ENCODE peak calls at places on chromosomes 1 and 21, in four cellular contexts. T, U, N and Z are unnamed samples.

GRCh38 chr1:32963746-32964460 is 706 bp downstream of the RNF19B start:
- DNase-seq in U (peak), T (peak), N (no peak), Z (peak)

GRCh38 chr1:227793948-227794812 is 21.3 kb upstream of the PRSS38 start:
- DNase-seq in U (no peak), N (peak), T (no peak), Z (peak)

GRCh38 chr21:36663033-36663855 is 35.7 kb upstream of the SIM2 start:
- DNase-seq in U (no peak), N (peak), T (no peak), Z (peak)

GRCh38 chr1:241536969-241537368 is 4.8 kb downstream of the KMO start:
- DNase-seq in T (no peak), U (no peak), N (no peak), Z (no peak)

GRCh38 chr1:14962407-14962806 is 191.1 kb upstream of the TMEM51 start:
- DNase-seq in N (no peak), T (no peak), U (no peak), Z (no peak)

GRCh38 chr1:205319081-205320018 is 2.2 kb downstream of the NUAK2 start:
- DNase-seq in U (no peak), N (peak), T (peak), Z (peak)

GRCh38 chr1:240998024-240998423 is 359.0 kb downstream of the RGS7 start:
- DNase-seq in N (peak), T (no peak), U (no peak), Z (peak)

GRCh38 chr1:156659672-156659993 is 17.6 kb downstream of the NES start:
- DNase-seq in N (no peak), T (no peak), U (no peak), Z (no peak)

GRCh38 chr1:92902406-92902744 is 58.9 kb downstream of the DIPK1A start:
- DNase-seq in T (no peak), U (no peak), N (no peak), Z (no peak)

GRCh38 chr1:150561830-150562367 is 12.7 kb downstream of the ADAMTSL4 start:
- DNase-seq in U (peak), T (peak), N (peak), Z (peak)

GRCh38 chr21:36759348-36760083 is 60.6 kb downstream of the SIM2 start:
- DNase-seq in N (no peak), U (no peak), T (no peak), Z (no peak)

GRCh38 chr1:116832932-116833578 is 76.7 kb upstream of the PTGFRN start:
- DNase-seq in U (no peak), N (no peak), T (no peak), Z (no peak)

GRCh38 chr21:43775795-43776430 is at the start of gene CSTB:
- DNase-seq in U (peak), N (peak), T (peak), Z (peak)

GRCh38 chr1:50829010-50829958 is 130.8 kb downstream of the FAF1 start:
- DNase-seq in U (no peak), T (no peak), N (no peak), Z (no peak)

GRCh38 chr1:248421384-248421783 is 18.5 kb downstream of the OR2T1 start:
- DNase-seq in N (peak), T (peak), U (no peak), Z (no peak)

GRCh38 chr1:54135436-54136120 is 17.2 kb downstream of the CDCP2 start:
- DNase-seq in T (no peak), N (peak), U (no peak), Z (peak)

GRCh38 chr1:173562813-173563212 is 40.1 kb downstream of the SLC9C2 start:
- DNase-seq in U (no peak), N (no peak), T (no peak), Z (no peak)

GRCh38 chr21:44653656-44654575 is 543 bp downstream of the KRTAP12-4 start:
- DNase-seq in U (no peak), T (no peak), N (no peak), Z (no peak)

GRCh38 chr1:94324168-94324544 is 86.8 kb upstream of the ARHGAP29 start:
- DNase-seq in T (no peak), U (no peak), N (peak), Z (no peak)

GRCh38 chr1:162062542-162063015 is 6.9 kb upstream of the NOS1AP start:
- DNase-seq in U (no peak), N (no peak), T (no peak), Z (no peak)

GRCh38 chr1:17045140-17045539 is 8.7 kb downstream of the SDHB start:
- DNase-seq in N (no peak), T (no peak), U (no peak), Z (no peak)

GRCh38 chr1:116453906-116454305 is 80.9 kb downstream of the ATP1A1 start:
- DNase-seq in N (no peak), T (no peak), U (no peak), Z (no peak)

GRCh38 chr1:33507661-33508060 is 35.2 kb downstream of the ZSCAN20 start:
- DNase-seq in N (no peak), T (no peak), U (no peak), Z (no peak)

GRCh38 chr1:5720484-5720883 is 271.7 kb downstream of the NPHP4 start:
- DNase-seq in U (no peak), N (no peak), T (no peak), Z (no peak)

GRCh38 chr1:98046031-98046641 is 125.3 kb upstream of the DPYD start:
- DNase-seq in N (peak), T (no peak), U (peak), Z (no peak)

GRCh38 chr1:76303348-76303712 is 228.8 kb downstream of the ST6GALNAC3 start:
- DNase-seq in T (no peak), U (no peak), N (no peak), Z (no peak)

GRCh38 chr1:238954865-238955264 is 431.5 kb upstream of the CHRM3 start:
- DNase-seq in N (peak), T (no peak), U (no peak), Z (no peak)

GRCh38 chr1:53272349-53272748 is 34.0 kb upstream of the MAGOH start:
- DNase-seq in N (no peak), U (no peak), T (no peak), Z (no peak)

GRCh38 chr1:205438213-205439158 is 16.6 kb upstream of the LEMD1 start:
- DNase-seq in T (peak), N (peak), U (peak), Z (peak)

GRCh38 chr1:108830119-108831008 is 26.5 kb downstream of the AKNAD1 start:
- DNase-seq in N (peak), U (no peak), T (no peak), Z (peak)

GRCh38 chr1:150881331-150882070 is 5.1 kb upstream of the ARNT start:
- DNase-seq in U (no peak), T (no peak), N (peak), Z (peak)

GRCh38 chr1:243507001-243507671 is 251.3 kb downstream of the SDCCAG8 start:
- DNase-seq in T (no peak), N (no peak), U (no peak), Z (no peak)

GRCh38 chr1:241533375-241534115 is 1.4 kb downstream of the KMO start:
- DNase-seq in N (no peak), T (peak), U (no peak), Z (no peak)

GRCh38 chr1:156836041-156836654 is 19.5 kb upstream of the SH2D2A start:
- DNase-seq in T (no peak), N (no peak), U (no peak), Z (no peak)

GRCh38 chr1:182699673-182700350 is 15.4 kb upstream of the RGS8 start:
- DNase-seq in T (no peak), N (no peak), U (peak), Z (no peak)

GRCh38 chr1:85027242-85027983 is 20.9 kb downstream of the MCOLN3 start:
- DNase-seq in T (peak), N (peak), U (no peak), Z (peak)
- TF ChIP-seq CTCF in T (peak), N (no peak), U (no peak), Z (no peak)

DNA sequence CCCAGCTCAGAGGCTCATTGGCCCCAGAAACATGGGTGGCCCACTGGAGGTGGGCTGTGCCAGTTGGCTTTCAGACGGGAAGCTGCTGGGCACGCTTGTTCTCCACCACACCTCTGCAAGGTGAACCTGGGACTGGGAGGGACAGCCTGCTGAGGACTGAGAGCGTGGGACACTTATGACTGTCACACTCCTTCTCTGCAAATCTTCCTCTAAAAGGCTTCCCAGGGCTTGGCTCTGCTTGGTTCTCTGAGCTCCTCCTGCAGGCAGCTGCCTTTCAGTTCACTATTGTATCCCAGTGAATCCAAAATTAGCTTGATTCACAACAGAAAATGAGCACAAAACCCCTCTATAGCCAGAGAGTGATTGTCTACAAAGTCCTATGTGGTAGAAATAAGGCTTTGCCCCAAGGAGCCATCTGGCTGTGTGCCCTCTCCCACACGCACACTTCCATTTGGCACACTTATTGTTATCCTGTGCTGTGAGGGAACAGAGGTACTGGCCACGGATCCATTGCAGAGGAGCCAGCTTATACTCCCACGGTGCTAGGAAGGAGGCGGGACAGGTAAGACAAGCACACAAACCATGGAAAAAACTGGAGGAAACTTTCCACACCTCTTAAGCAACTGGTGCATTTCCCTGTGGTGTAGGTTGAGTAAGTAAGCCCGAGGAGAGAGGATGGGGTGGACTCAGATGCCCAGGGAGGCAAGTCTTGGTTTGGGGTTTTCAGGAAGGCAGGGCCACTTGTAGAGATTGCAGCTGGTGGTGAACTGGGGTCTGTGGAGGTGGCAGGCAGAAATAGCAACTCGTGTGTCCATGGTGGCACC is 18.9 kb upstream of the BTG2 start:
- DNase-seq in N (no peak), T (no peak), U (no peak), Z (no peak)
- TF ChIP-seq CTCF in N (no peak), T (no peak), U (no peak), Z (no peak)

DNA sequence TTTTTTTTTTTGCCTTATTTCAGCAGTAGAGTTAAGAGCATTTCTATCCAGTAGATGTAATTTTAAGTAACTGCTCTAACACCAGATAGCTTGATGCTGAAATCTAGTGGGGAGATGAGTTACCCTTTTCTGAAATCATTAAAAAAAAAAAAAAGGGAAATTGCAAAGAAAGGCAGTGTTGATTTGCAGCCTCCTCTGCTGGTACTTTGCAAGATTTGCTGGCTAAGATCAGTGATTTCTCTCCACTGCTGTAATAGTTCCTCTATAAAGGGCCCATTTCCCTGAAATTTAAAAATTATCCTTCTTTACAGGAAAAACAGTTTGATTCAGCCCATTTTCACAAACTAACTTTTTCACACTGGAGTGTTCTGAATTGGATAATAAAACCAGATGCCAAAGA is 120.6 kb downstream of the PTBP2 start:
- DNase-seq in T (no peak), N (peak), U (no peak), Z (no peak)
- TF ChIP-seq CTCF in T (peak), N (peak), U (no peak), Z (peak)

GRCh38 chr1:86854352-86854751 is 59.6 kb downstream of the SELENOF start:
- DNase-seq in T (no peak), U (no peak), N (no peak), Z (no peak)
- TF ChIP-seq CTCF in T (no peak), U (no peak), N (no peak), Z (no peak)

DNA sequence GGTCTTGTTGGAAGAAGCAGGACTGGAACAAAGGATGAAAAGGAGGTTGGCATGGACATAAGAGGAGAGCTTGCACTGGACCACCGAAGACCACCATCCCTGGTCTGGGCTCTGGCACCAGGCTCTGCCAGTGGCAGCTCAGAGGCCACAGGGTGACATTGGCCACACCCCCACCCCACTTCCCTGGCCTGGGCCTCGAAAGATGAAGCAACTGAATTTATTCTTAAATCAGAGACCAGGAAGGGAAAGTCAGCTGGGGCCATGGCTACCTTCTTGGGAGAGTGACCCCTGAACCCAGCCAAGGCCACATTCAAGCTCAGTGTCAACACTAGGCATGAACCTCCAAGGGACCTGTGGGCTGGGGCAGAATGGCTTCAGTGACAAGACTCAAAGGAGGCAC is 4.0 kb downstream of the KLHDC7A start:
- DNase-seq in T (no peak), N (no peak), U (no peak), Z (no peak)
- TF ChIP-seq CTCF in T (no peak), N (no peak), U (no peak), Z (no peak)

GRCh38 chr1:185581961-185582725 is 152.0 kb upstream of the HMCN1 start:
- DNase-seq in U (no peak), N (peak), T (no peak), Z (no peak)

GRCh38 chr1:185581020-185581419 is 153.2 kb upstream of the HMCN1 start:
- DNase-seq in U (no peak), T (no peak), N (no peak), Z (no peak)

DNA sequence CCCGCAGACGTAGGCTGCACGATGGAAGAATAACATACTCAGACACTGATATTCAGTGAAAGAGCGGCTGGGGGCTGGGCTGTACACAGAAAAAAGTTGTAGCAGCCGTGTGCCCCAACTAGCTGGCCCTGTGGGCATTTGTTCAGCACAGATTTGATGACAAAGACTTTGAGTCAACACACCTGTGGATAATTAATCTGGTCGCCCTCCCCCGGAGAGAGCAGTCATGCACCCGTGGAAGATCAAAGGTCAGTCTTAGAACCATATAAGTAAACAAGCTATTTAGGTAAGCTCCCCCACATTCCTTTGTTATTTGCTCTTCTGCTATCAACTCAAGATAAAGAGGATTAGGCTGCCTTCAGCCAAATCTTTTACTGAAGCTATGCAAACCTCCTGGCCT is 148.4 kb upstream of the HMCN1 start:
- DNase-seq in U (no peak), N (no peak), T (no peak), Z (no peak)
- TF ChIP-seq CTCF in U (no peak), N (no peak), T (no peak), Z (no peak)

GRCh38 chr1:44924835-44925464 is 61.4 kb downstream of the EIF2B3 start:
- DNase-seq in U (no peak), T (peak), N (peak), Z (peak)
- TF ChIP-seq CTCF in U (peak), T (peak), N (peak), Z (peak)

GRCh38 chr1:171083222-171083621 is 7.5 kb upstream of the FMO3 start:
- DNase-seq in U (no peak), T (no peak), N (no peak), Z (no peak)

GRCh38 chr1:171087896-171088295 is 2.8 kb upstream of the FMO3 start:
- DNase-seq in N (no peak), U (no peak), T (no peak), Z (no peak)

GRCh38 chr1:171081994-171082295 is 8.8 kb upstream of the FMO3 start:
- DNase-seq in T (no peak), N (no peak), U (no peak), Z (no peak)

GRCh38 chr1:171084091-171084490 is 6.6 kb upstream of the FMO3 start:
- DNase-seq in N (no peak), T (no peak), U (no peak), Z (no peak)

GRCh38 chr1:171084879-171085278 is 5.8 kb upstream of the FMO3 start:
- DNase-seq in U (no peak), T (no peak), N (no peak), Z (no peak)
- TF ChIP-seq CTCF in U (no peak), T (no peak), N (no peak), Z (no peak)